ENCODE peak calls at places on chromosomes 12 and 14, in five cellular contexts. One of them, this sample, is unnamed.

GRCh38 chr14:75563931-75564330 is 14.5 kb upstream of the FLVCR2 start:
- DNase-seq in thoracic aorta: no peak
- DNase-seq in stimulated activated CD4-positive, alpha-beta T cell treated with anti-CD3 and anti-CD28 coated beads, Interleukin-15, amount 100 ng/mL, for 1 hour: no peak
- DNase-seq in activated naive CD4-positive, alpha-beta T cell: no peak
- DNase-seq in neural progenitor cell: no peak
- DNase-seq in this sample: no peak

GRCh38 chr14:100965296-100965695 is 61.8 kb upstream of the RTL1 start:
- DNase-seq in thoracic aorta: no peak
- DNase-seq in stimulated activated CD4-positive, alpha-beta T cell treated with anti-CD3 and anti-CD28 coated beads, Interleukin-15, amount 100 ng/mL, for 1 hour: no peak
- DNase-seq in activated naive CD4-positive, alpha-beta T cell: no peak
- DNase-seq in neural progenitor cell: no peak
- DNase-seq in this sample: no peak

GRCh38 chr12:81759215-81759991 is at the start of gene PPFIA2:
- DNase-seq in thoracic aorta: no peak
- DNase-seq in stimulated activated CD4-positive, alpha-beta T cell treated with anti-CD3 and anti-CD28 coated beads, Interleukin-15, amount 100 ng/mL, for 1 hour: no peak
- DNase-seq in activated naive CD4-positive, alpha-beta T cell: no peak
- DNase-seq in neural progenitor cell: peak; percentile 70
- DNase-seq in this sample: peak; percentile 70

GRCh38 chr14:95515080-95515489 is 1.4 kb downstream of the SYNE3 start:
- DNase-seq in thoracic aorta: no peak
- DNase-seq in stimulated activated CD4-positive, alpha-beta T cell treated with anti-CD3 and anti-CD28 coated beads, Interleukin-15, amount 100 ng/mL, for 1 hour: no peak
- DNase-seq in activated naive CD4-positive, alpha-beta T cell: no peak
- DNase-seq in neural progenitor cell: peak; percentile 58
- DNase-seq in this sample: no peak

GRCh38 chr12:92930421-92930820 is 1.3 kb upstream of the EEA1 start:
- DNase-seq in thoracic aorta: no peak
- DNase-seq in stimulated activated CD4-positive, alpha-beta T cell treated with anti-CD3 and anti-CD28 coated beads, Interleukin-15, amount 100 ng/mL, for 1 hour: no peak
- DNase-seq in activated naive CD4-positive, alpha-beta T cell: no peak
- DNase-seq in neural progenitor cell: no peak
- DNase-seq in this sample: no peak

GRCh38 chr14:25518347-25518746 is 468.4 kb upstream of the STXBP6 start:
- DNase-seq in thoracic aorta: no peak
- DNase-seq in stimulated activated CD4-positive, alpha-beta T cell treated with anti-CD3 and anti-CD28 coated beads, Interleukin-15, amount 100 ng/mL, for 1 hour: no peak
- DNase-seq in activated naive CD4-positive, alpha-beta T cell: no peak
- DNase-seq in neural progenitor cell: peak; percentile 6
- DNase-seq in this sample: peak; percentile 36

GRCh38 chr12:55829967-55830600 is 697 bp upstream of the DNAJC14 start:
- DNase-seq in thoracic aorta: no peak
- DNase-seq in stimulated activated CD4-positive, alpha-beta T cell treated with anti-CD3 and anti-CD28 coated beads, Interleukin-15, amount 100 ng/mL, for 1 hour: no peak
- DNase-seq in activated naive CD4-positive, alpha-beta T cell: no peak
- DNase-seq in neural progenitor cell: peak; percentile 78
- DNase-seq in this sample: peak; percentile 69

GRCh38 chr14:105484069-105484996 is 2.4 kb upstream of the CRIP1 start:
- DNase-seq in thoracic aorta: no peak
- DNase-seq in stimulated activated CD4-positive, alpha-beta T cell treated with anti-CD3 and anti-CD28 coated beads, Interleukin-15, amount 100 ng/mL, for 1 hour: peak; percentile 64
- DNase-seq in activated naive CD4-positive, alpha-beta T cell: no peak
- DNase-seq in neural progenitor cell: peak; percentile 45
- DNase-seq in this sample: no peak

GRCh38 chr14:80959448-80960006 is 4.1 kb downstream of the TSHR start:
- DNase-seq in thoracic aorta: no peak
- DNase-seq in stimulated activated CD4-positive, alpha-beta T cell treated with anti-CD3 and anti-CD28 coated beads, Interleukin-15, amount 100 ng/mL, for 1 hour: no peak
- DNase-seq in activated naive CD4-positive, alpha-beta T cell: no peak
- DNase-seq in neural progenitor cell: no peak
- DNase-seq in this sample: peak; percentile 78

GRCh38 chr12:103801709-103802585 is 39.1 kb downstream of the NT5DC3 start:
- DNase-seq in thoracic aorta: no peak
- DNase-seq in stimulated activated CD4-positive, alpha-beta T cell treated with anti-CD3 and anti-CD28 coated beads, Interleukin-15, amount 100 ng/mL, for 1 hour: no peak
- DNase-seq in activated naive CD4-positive, alpha-beta T cell: no peak
- DNase-seq in neural progenitor cell: no peak
- DNase-seq in this sample: no peak

GRCh38 chr12:29634057-29634456 is 136.6 kb upstream of the OVCH1 start:
- DNase-seq in thoracic aorta: no peak
- DNase-seq in stimulated activated CD4-positive, alpha-beta T cell treated with anti-CD3 and anti-CD28 coated beads, Interleukin-15, amount 100 ng/mL, for 1 hour: no peak
- DNase-seq in activated naive CD4-positive, alpha-beta T cell: no peak
- DNase-seq in neural progenitor cell: no peak
- DNase-seq in this sample: no peak

GRCh38 chr12:108455706-108456105 is 59.4 kb upstream of the FICD start:
- DNase-seq in thoracic aorta: no peak
- DNase-seq in stimulated activated CD4-positive, alpha-beta T cell treated with anti-CD3 and anti-CD28 coated beads, Interleukin-15, amount 100 ng/mL, for 1 hour: no peak
- DNase-seq in activated naive CD4-positive, alpha-beta T cell: no peak
- DNase-seq in neural progenitor cell: no peak
- DNase-seq in this sample: no peak

This sample was measured in NCI-H82.